ENCODE peak calls at places on chromosomes 2 and 18, in seven cellular contexts. Q is Karpas-422, X is stomach, C is endodermal cell, F is neuronal stem cell, P is PC-3, I is uterus. M is an unnamed sample. For H3K4me1, the result is how much of the 10 kb centered on the place peaks cover.

GRCh38 chr2:20227894-20228505 is 3.1 kb upstream of the SDC1 start:
- DNase-seq in Q (peak), X (no peak), I (no peak), F (no peak), C (peak), P (no peak), M (no peak)

GRCh38 chr2:134027980-134028379 is 225.9 kb upstream of the MGAT5 start:
- DNase-seq in C (peak), F (no peak), X (no peak), P (no peak), I (no peak), Q (no peak), M (no peak)

GRCh38 chr2:1632006-1632348 is 112.3 kb downstream of the PXDN start:
- DNase-seq in P (peak), Q (no peak), X (no peak), I (no peak), F (no peak), C (no peak), M (peak)

GRCh38 chr2:56682397-56682760 is 498.6 kb downstream of the CCDC85A start:
- DNase-seq in C (no peak), I (no peak), X (no peak), F (no peak), Q (no peak), P (no peak), M (no peak)

GRCh38 chr2:229798446-229799147 is 84.2 kb upstream of the DNER start:
- DNase-seq in Q (no peak), F (no peak), X (no peak), C (no peak), I (no peak), P (no peak), M (no peak)

GRCh38 chr2:241946306-241947003 is 76.9 kb downstream of the RTP5 start:
- DNase-seq in C (no peak), I (no peak), Q (no peak), P (no peak), F (no peak), X (no peak), M (no peak)

GRCh38 chr18:23365602-23366001 is 87.5 kb upstream of the RIOK3 start:
- DNase-seq in P (no peak), C (no peak), X (no peak), Q (no peak), I (no peak), F (no peak), M (no peak)

GRCh38 chr2:203451686-203452085 is 83.4 kb downstream of the RAPH1 start:
- DNase-seq in X (no peak), C (no peak), F (no peak), Q (no peak), I (no peak), P (peak), M (no peak)

GRCh38 chr2:225028572-225028971 is 13.7 kb downstream of the DOCK10 start:
- DNase-seq in C (no peak), Q (no peak), I (no peak), X (no peak), P (no peak), F (no peak), M (no peak)

GRCh38 chr2:218152777-218153176 is 14.0 kb downstream of the CXCR1 start:
- DNase-seq in X (peak), F (no peak), P (peak), I (no peak), Q (no peak), C (no peak), M (no peak)

GRCh38 chr2:97741251-97741650 is 27.9 kb downstream of the ZAP70 start:
- DNase-seq in P (no peak), I (no peak), X (no peak), Q (no peak), F (no peak), C (no peak), M (no peak)

GRCh38 chr2:97743913-97744312 is 30.5 kb downstream of the ZAP70 start:
- DNase-seq in F (no peak), I (no peak), Q (no peak), X (no peak), C (no peak), P (no peak), M (no peak)

GRCh38 chr2:97741686-97742085 is 28.3 kb downstream of the ZAP70 start:
- DNase-seq in C (no peak), P (no peak), I (no peak), X (no peak), Q (no peak), F (no peak), M (no peak)

GRCh38 chr2:97740590-97741182 is 27.3 kb downstream of the ZAP70 start:
- DNase-seq in Q (peak), P (peak), I (no peak), X (peak), F (peak), C (peak), M (peak)

GRCh38 chr2:97742381-97742847 is 29.0 kb downstream of the ZAP70 start:
- DNase-seq in I (no peak), Q (no peak), C (no peak), X (no peak), P (peak), F (no peak), M (no peak)
- H3K4me1 ChIP-seq in I (under half), Q (under half), C (under half), X (under half), P (under half), F (under half), M (under half)

DNA sequence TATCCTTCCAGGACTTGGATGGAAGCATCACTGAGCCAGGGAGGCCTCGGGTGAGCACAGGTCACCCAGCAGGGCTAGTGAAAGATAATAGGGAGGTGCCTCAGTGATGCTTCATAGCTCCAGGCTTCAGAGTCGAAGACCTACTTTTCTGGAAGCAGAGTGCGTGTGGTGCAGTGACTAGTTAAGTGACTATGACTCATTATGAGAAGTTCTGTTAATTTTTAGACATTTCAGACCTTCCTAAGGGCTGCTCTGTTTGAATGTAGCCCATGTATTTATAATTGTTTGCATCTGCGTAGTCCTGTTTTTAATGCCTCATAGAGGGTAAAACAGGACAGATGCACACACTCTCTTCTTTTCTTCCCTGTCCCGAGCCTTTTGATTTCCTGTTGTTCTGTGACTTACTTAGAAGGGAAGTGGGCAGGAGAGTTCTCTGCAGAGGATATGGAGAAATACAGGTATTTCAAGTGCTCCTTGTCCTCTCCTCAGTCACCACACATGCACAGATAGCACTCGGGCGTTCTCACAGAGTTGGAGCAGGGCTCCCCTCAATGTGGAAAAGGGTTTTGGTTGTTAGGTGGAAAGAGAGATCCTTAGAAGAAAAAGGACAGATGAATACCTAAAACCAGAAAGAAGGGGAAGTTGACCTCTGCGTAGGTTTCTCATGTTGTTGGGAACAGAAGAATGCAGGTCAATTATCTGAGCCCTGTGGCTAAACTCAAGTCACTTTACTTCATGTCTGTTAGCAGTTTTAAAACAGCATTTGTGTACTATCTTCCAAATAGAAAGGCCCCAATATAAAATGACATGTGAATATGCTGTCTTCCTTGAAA is 34.7 kb downstream of the RALB start:
- DNase-seq in Q (peak), X (no peak), F (no peak), C (no peak), P (peak), I (no peak), M (no peak)
- H3K4me1 ChIP-seq in Q (under half), X (under half), F (under half), C (under half), P (under half), I (under half), M (under half)

GRCh38 chr2:48332286-48332685 is 197.7 kb upstream of the STON1 start:
- DNase-seq in F (no peak), I (no peak), P (no peak), C (no peak), X (no peak), Q (peak), M (no peak)

GRCh38 chr2:48334180-48334579 is 195.8 kb upstream of the STON1 start:
- DNase-seq in X (no peak), I (no peak), F (no peak), P (no peak), C (no peak), Q (no peak), M (no peak)

GRCh38 chr2:48323146-48323545 is 206.8 kb upstream of the STON1 start:
- DNase-seq in Q (no peak), C (no peak), X (no peak), P (no peak), I (no peak), F (no peak), M (no peak)

GRCh38 chr2:48328972-48329723 is 200.8 kb upstream of the STON1 start:
- DNase-seq in F (peak), P (no peak), X (no peak), I (no peak), Q (no peak), C (no peak), M (no peak)

GRCh38 chr2:48328159-48328816 is 201.7 kb upstream of the STON1 start:
- DNase-seq in X (no peak), F (no peak), P (no peak), C (no peak), I (no peak), Q (no peak), M (no peak)
- H3K4me1 ChIP-seq in X (under half), F (under half), P (under half), C (under half), I (under half), Q (half or more), M (under half)

GRCh38 chr2:72789241-72789640 is 36.6 kb downstream of the EXOC6B start:
- DNase-seq in Q (no peak), F (no peak), C (no peak), P (no peak), X (no peak), I (no peak), M (no peak)
- H3K4me1 ChIP-seq in Q (under half), F (under half), C (under half), P (under half), X (under half), I (under half), M (under half)

M was measured in transverse colon.